ENCODE peak calls at places on chromosome 13, in five cellular contexts. One of them, this sample, is unnamed.

GRCh38 chr13:21086929-21087328 is 25.5 kb upstream of the LATS2 start:
- DNase-seq in keratinocyte: no peak
- DNase-seq in naive thymus-derived CD8-positive, alpha-beta T cell: no peak
- DNase-seq in stomach: no peak
- DNase-seq in T-helper 17 cell: no peak
- DNase-seq in this sample: no peak

GRCh38 chr13:20398459-20398858 is 127.2 kb downstream of the CRYL1 start:
- DNase-seq in keratinocyte: no peak
- DNase-seq in naive thymus-derived CD8-positive, alpha-beta T cell: no peak
- DNase-seq in stomach: peak
- DNase-seq in T-helper 17 cell: no peak
- DNase-seq in this sample: no peak

GRCh38 chr13:113814435-113814821 is 49.4 kb downstream of the GAS6 start:
- DNase-seq in keratinocyte: no peak
- DNase-seq in naive thymus-derived CD8-positive, alpha-beta T cell: no peak
- DNase-seq in stomach: no peak
- DNase-seq in T-helper 17 cell: no peak
- DNase-seq in this sample: no peak

GRCh38 chr13:88704600-88705275 is 1033.6 kb downstream of the SLITRK5 start:
- DNase-seq in keratinocyte: no peak
- DNase-seq in naive thymus-derived CD8-positive, alpha-beta T cell: no peak
- DNase-seq in stomach: no peak
- DNase-seq in T-helper 17 cell: no peak
- DNase-seq in this sample: no peak

GRCh38 chr13:104943331-104943730 is 1592.1 kb downstream of the EFNB2 start:
- DNase-seq in keratinocyte: no peak
- DNase-seq in naive thymus-derived CD8-positive, alpha-beta T cell: no peak
- DNase-seq in stomach: no peak
- DNase-seq in T-helper 17 cell: no peak
- DNase-seq in this sample: no peak

GRCh38 chr13:52644108-52644507 is 1.9 kb downstream of the HNRNPA1L2 start:
- DNase-seq in keratinocyte: no peak
- DNase-seq in naive thymus-derived CD8-positive, alpha-beta T cell: no peak
- DNase-seq in stomach: no peak
- DNase-seq in T-helper 17 cell: no peak
- DNase-seq in this sample: no peak

GRCh38 chr13:66102864-66103263 is 1127.3 kb downstream of the PCDH9 start:
- DNase-seq in keratinocyte: no peak
- DNase-seq in naive thymus-derived CD8-positive, alpha-beta T cell: no peak
- DNase-seq in stomach: no peak
- DNase-seq in T-helper 17 cell: no peak
- DNase-seq in this sample: no peak

GRCh38 chr13:49183672-49184315 is 36.3 kb upstream of the MLNR start:
- DNase-seq in keratinocyte: no peak
- DNase-seq in naive thymus-derived CD8-positive, alpha-beta T cell: no peak
- DNase-seq in stomach: no peak
- DNase-seq in T-helper 17 cell: no peak
- DNase-seq in this sample: no peak

GRCh38 chr13:60398438-60398891 is 1.4 kb downstream of the TDRD3 start:
- DNase-seq in keratinocyte: no peak
- DNase-seq in naive thymus-derived CD8-positive, alpha-beta T cell: no peak
- DNase-seq in stomach: no peak
- DNase-seq in T-helper 17 cell: no peak
- DNase-seq in this sample: no peak

GRCh38 chr13:29573190-29573589 is 22.3 kb downstream of the SLC7A1 start:
- DNase-seq in keratinocyte: no peak
- DNase-seq in naive thymus-derived CD8-positive, alpha-beta T cell: no peak
- DNase-seq in stomach: peak
- DNase-seq in T-helper 17 cell: no peak
- DNase-seq in this sample: no peak

GRCh38 chr13:80180745-80181144 is 160.2 kb downstream of the SPRY2 start:
- DNase-seq in keratinocyte: no peak
- DNase-seq in naive thymus-derived CD8-positive, alpha-beta T cell: no peak
- DNase-seq in stomach: no peak
- DNase-seq in T-helper 17 cell: no peak
- DNase-seq in this sample: no peak

GRCh38 chr13:103164239-103164638 is 98.0 kb upstream of the SLC10A2 start:
- DNase-seq in keratinocyte: no peak
- DNase-seq in naive thymus-derived CD8-positive, alpha-beta T cell: no peak
- DNase-seq in stomach: no peak
- DNase-seq in T-helper 17 cell: no peak
- DNase-seq in this sample: no peak

GRCh38 chr13:49410477-49410876 is 33.4 kb downstream of the CAB39L start:
- DNase-seq in keratinocyte: no peak
- DNase-seq in naive thymus-derived CD8-positive, alpha-beta T cell: no peak
- DNase-seq in stomach: no peak
- DNase-seq in T-helper 17 cell: no peak
- DNase-seq in this sample: no peak

GRCh38 chr13:113964251-113964995 is 9.5 kb downstream of the C13orf46 start:
- DNase-seq in keratinocyte: no peak
- DNase-seq in naive thymus-derived CD8-positive, alpha-beta T cell: no peak
- DNase-seq in stomach: no peak
- DNase-seq in T-helper 17 cell: no peak
- DNase-seq in this sample: no peak

GRCh38 chr13:24076124-24076523 is 84.4 kb upstream of the SPATA13 start:
- DNase-seq in keratinocyte: no peak
- DNase-seq in naive thymus-derived CD8-positive, alpha-beta T cell: no peak
- DNase-seq in stomach: peak
- DNase-seq in T-helper 17 cell: no peak
- DNase-seq in this sample: no peak

GRCh38 chr13:113043001-113043630 is 62.5 kb upstream of the F7 start:
- DNase-seq in keratinocyte: no peak
- DNase-seq in naive thymus-derived CD8-positive, alpha-beta T cell: no peak
- DNase-seq in stomach: no peak
- DNase-seq in T-helper 17 cell: no peak
- DNase-seq in this sample: no peak

GRCh38 chr13:84574851-84575250 is 692.6 kb upstream of the SLITRK1 start:
- DNase-seq in keratinocyte: no peak
- DNase-seq in naive thymus-derived CD8-positive, alpha-beta T cell: no peak
- DNase-seq in stomach: no peak
- DNase-seq in T-helper 17 cell: no peak
- DNase-seq in this sample: no peak

GRCh38 chr13:59409211-59409610 is 754.5 kb downstream of the DIAPH3 start:
- DNase-seq in keratinocyte: no peak
- DNase-seq in naive thymus-derived CD8-positive, alpha-beta T cell: no peak
- DNase-seq in stomach: peak
- DNase-seq in T-helper 17 cell: no peak
- DNase-seq in this sample: no peak

GRCh38 chr13:94192576-94192975 is 286.9 kb downstream of the DCT start:
- DNase-seq in keratinocyte: no peak
- DNase-seq in naive thymus-derived CD8-positive, alpha-beta T cell: no peak
- DNase-seq in stomach: no peak
- DNase-seq in T-helper 17 cell: no peak
- DNase-seq in this sample: no peak

GRCh38 chr13:113187263-113187669 is 21.2 kb downstream of the PCID2 start:
- DNase-seq in keratinocyte: peak
- DNase-seq in naive thymus-derived CD8-positive, alpha-beta T cell: no peak
- DNase-seq in stomach: peak
- DNase-seq in T-helper 17 cell: no peak
- DNase-seq in this sample: peak

GRCh38 chr13:20720499-20720898 is 17.0 kb downstream of the IL17D start:
- DNase-seq in keratinocyte: no peak
- DNase-seq in naive thymus-derived CD8-positive, alpha-beta T cell: no peak
- DNase-seq in stomach: no peak
- DNase-seq in T-helper 17 cell: no peak
- DNase-seq in this sample: no peak

GRCh38 chr13:102399791-102400618 is 1.8 kb downstream of the FGF14 start:
- DNase-seq in keratinocyte: no peak
- DNase-seq in naive thymus-derived CD8-positive, alpha-beta T cell: peak
- DNase-seq in stomach: no peak
- DNase-seq in T-helper 17 cell: no peak
- DNase-seq in this sample: no peak

GRCh38 chr13:53075356-53076041 is 46.9 kb downstream of the OLFM4 start:
- DNase-seq in keratinocyte: no peak
- DNase-seq in naive thymus-derived CD8-positive, alpha-beta T cell: no peak
- DNase-seq in stomach: no peak
- DNase-seq in T-helper 17 cell: no peak
- DNase-seq in this sample: no peak

GRCh38 chr13:21703846-21704245 is 33.0 kb downstream of the FGF9 start:
- DNase-seq in keratinocyte: no peak
- DNase-seq in naive thymus-derived CD8-positive, alpha-beta T cell: no peak
- DNase-seq in stomach: no peak
- DNase-seq in T-helper 17 cell: no peak
- DNase-seq in this sample: no peak

GRCh38 chr13:97786510-97786909 is 167.0 kb upstream of the IPO5 start:
- DNase-seq in keratinocyte: no peak
- DNase-seq in naive thymus-derived CD8-positive, alpha-beta T cell: no peak
- DNase-seq in stomach: no peak
- DNase-seq in T-helper 17 cell: no peak
- DNase-seq in this sample: no peak

GRCh38 chr13:94346261-94347019 is 133.0 kb downstream of the DCT start:
- DNase-seq in keratinocyte: no peak
- DNase-seq in naive thymus-derived CD8-positive, alpha-beta T cell: no peak
- DNase-seq in stomach: no peak
- DNase-seq in T-helper 17 cell: no peak
- DNase-seq in this sample: no peak

This sample was measured in NK-92 treated with Interleukin-12 subunit alpha and Interleukin-12 subunit beta, amount 100 ng/mL, for 24 hours.